ENCODE peak calls at places on chromosomes 12 and 14, in nine cellular contexts. A, C, B, F, Z, L, I, D and T are unnamed samples.

GRCh38 chr14:35386673-35387125 is 17.9 kb downstream of the NFKBIA start:
- DNase-seq in A (no peak), C (no peak), B (no peak), F (no peak), Z (peak), L (peak), I (no peak), D (no peak), T (no peak)

GRCh38 chr14:105700622-105701288 is 174.4 kb downstream of the TMEM121 start:
- DNase-seq in A (no peak), C (no peak), B (peak), F (peak), Z (no peak), L (no peak), I (no peak), D (no peak), T (peak)

GRCh38 chr12:13627536-13627935 is 353.9 kb downstream of the GRIN2B start:
- DNase-seq in A (no peak), C (no peak), B (no peak), F (no peak), Z (no peak), L (no peak), I (no peak), D (no peak), T (no peak)

GRCh38 chr12:106866426-106867080 is 89.2 kb upstream of the TMEM263 start:
- DNase-seq in A (no peak), C (no peak), B (no peak), F (no peak), Z (peak), L (no peak), I (peak), D (no peak), T (no peak)

GRCh38 chr14:53954551-53955233 is 1.9 kb downstream of the BMP4 start:
- DNase-seq in A (peak), C (no peak), B (no peak), F (peak), Z (peak), L (peak), I (peak), D (no peak), T (no peak)

GRCh38 chr12:124797321-124797720 is 66.3 kb downstream of the SCARB1 start:
- DNase-seq in A (no peak), C (no peak), B (no peak), F (no peak), Z (no peak), L (no peak), I (no peak), D (no peak), T (no peak)

GRCh38 chr12:66164349-66164821 is 5.4 kb downstream of the TMBIM4 start:
- DNase-seq in A (no peak), C (no peak), B (no peak), F (no peak), Z (peak), L (no peak), I (peak), D (no peak), T (no peak)

GRCh38 chr14:64867182-64867581 is 12.5 kb downstream of the SPTB start:
- DNase-seq in A (no peak), C (no peak), B (no peak), F (no peak), Z (no peak), L (no peak), I (no peak), D (no peak), T (no peak)

GRCh38 chr14:99612065-99612736 is 8.2 kb upstream of the CCDC85C start:
- DNase-seq in A (no peak), C (no peak), B (no peak), F (no peak), Z (no peak), L (no peak), I (no peak), D (no peak), T (no peak)

GRCh38 chr12:42686514-42687172 is 97.1 kb upstream of the PRICKLE1 start:
- DNase-seq in A (no peak), C (no peak), B (no peak), F (no peak), Z (peak), L (no peak), I (no peak), D (no peak), T (no peak)

GRCh38 chr12:98334768-98335167 is 180.6 kb upstream of the TMPO start:
- DNase-seq in A (no peak), C (no peak), B (no peak), F (no peak), Z (no peak), L (no peak), I (no peak), D (no peak), T (no peak)

GRCh38 chr14:90782892-90783291 is 33.3 kb downstream of the TTC7B start:
- DNase-seq in A (no peak), C (no peak), B (no peak), F (no peak), Z (no peak), L (no peak), I (no peak), D (no peak), T (no peak)

GRCh38 chr12:5985471-5985870 is 40.4 kb upstream of the ANO2 start:
- DNase-seq in A (no peak), C (no peak), B (no peak), F (no peak), Z (no peak), L (no peak), I (no peak), D (no peak), T (no peak)

GRCh38 chr12:122849352-122850047 is 14.2 kb downstream of the HIP1R start:
- DNase-seq in A (no peak), C (no peak), B (no peak), F (no peak), Z (no peak), L (no peak), I (no peak), D (no peak), T (no peak)

GRCh38 chr14:58599707-58600106 is 38.1 kb upstream of the DACT1 start:
- DNase-seq in A (no peak), C (no peak), B (no peak), F (no peak), Z (no peak), L (no peak), I (no peak), D (no peak), T (no peak)

GRCh38 chr12:130444081-130444480 is 106.4 kb downstream of the PIWIL1 start:
- DNase-seq in A (no peak), C (no peak), B (no peak), F (no peak), Z (no peak), L (no peak), I (no peak), D (no peak), T (no peak)

GRCh38 chr14:58805605-58806358 is 168.0 kb downstream of the DACT1 start:
- DNase-seq in A (no peak), C (no peak), B (no peak), F (no peak), Z (peak), L (no peak), I (peak), D (no peak), T (no peak)

GRCh38 chr14:95095991-95096390 is 61.3 kb downstream of the DICER1 start:
- DNase-seq in A (no peak), C (peak), B (no peak), F (no peak), Z (peak), L (no peak), I (no peak), D (no peak), T (no peak)

GRCh38 chr12:59620326-59620725 is 24.5 kb downstream of the SLC16A7 start:
- DNase-seq in A (no peak), C (no peak), B (no peak), F (no peak), Z (no peak), L (no peak), I (no peak), D (no peak), T (no peak)

GRCh38 chr12:92574046-92574783 is 128.6 kb upstream of the PLEKHG7 start:
- DNase-seq in A (no peak), C (no peak), B (no peak), F (no peak), Z (peak), L (no peak), I (peak), D (no peak), T (no peak)

GRCh38 chr14:66009104-66009503 is 477.1 kb upstream of the CCDC196 start:
- DNase-seq in A (no peak), C (no peak), B (no peak), F (no peak), Z (peak), L (no peak), I (peak), D (peak), T (no peak)

GRCh38 chr12:111529424-111530368 is 69.4 kb downstream of the ATXN2 start:
- DNase-seq in A (peak), C (peak), B (peak), F (peak), Z (peak), L (no peak), I (peak), D (peak), T (peak)

GRCh38 chr12:51534216-51534615 is 56.8 kb upstream of the SCN8A start:
- DNase-seq in A (no peak), C (no peak), B (no peak), F (no peak), Z (no peak), L (no peak), I (no peak), D (no peak), T (no peak)

GRCh38 chr14:93285048-93285447 is 47.8 kb downstream of the BTBD7 start:
- DNase-seq in A (no peak), C (no peak), B (peak), F (peak), Z (peak), L (no peak), I (peak), D (no peak), T (no peak)

GRCh38 chr12:100075598-100075997 is 67.1 kb downstream of the BLTP3B start:
- DNase-seq in A (no peak), C (no peak), B (no peak), F (no peak), Z (no peak), L (no peak), I (no peak), D (no peak), T (no peak)

GRCh38 chr14:104676694-104677505 is 12.5 kb upstream of the INF2 start:
- DNase-seq in A (peak), C (peak), B (peak), F (peak), Z (peak), L (no peak), I (no peak), D (no peak), T (peak)

GRCh38 chr14:104677506-104678332 is 11.7 kb upstream of the INF2 start:
- DNase-seq in A (peak), C (peak), B (peak), F (peak), Z (peak), L (peak), I (peak), D (no peak), T (peak)

GRCh38 chr14:104675447-104675846 is 14.0 kb upstream of the INF2 start:
- DNase-seq in A (no peak), C (no peak), B (no peak), F (no peak), Z (no peak), L (no peak), I (no peak), D (no peak), T (no peak)

GRCh38 chr14:104678346-104678745 is 11.1 kb upstream of the INF2 start:
- DNase-seq in A (peak), C (peak), B (no peak), F (no peak), Z (no peak), L (no peak), I (peak), D (no peak), T (no peak)

GRCh38 chr14:104676130-104676693 is 13.2 kb upstream of the INF2 start:
- DNase-seq in A (no peak), C (no peak), B (no peak), F (no peak), Z (no peak), L (no peak), I (no peak), D (no peak), T (no peak)
- TF ChIP-seq CTCF in A (no peak), C (no peak), B (no peak), F (no peak), Z (no peak), L (no peak), I (no peak), D (no peak), T (no peak)

GRCh38 chr12:93896427-93896826 is 219.3 kb downstream of the CRADD start:
- DNase-seq in A (no peak), C (no peak), B (no peak), F (no peak), Z (peak), L (no peak), I (no peak), D (no peak), T (no peak)

GRCh38 chr12:93892431-93893210 is 215.4 kb downstream of the CRADD start:
- DNase-seq in A (peak), C (peak), B (no peak), F (no peak), Z (no peak), L (no peak), I (no peak), D (no peak), T (no peak)

GRCh38 chr12:93896962-93897361 is 219.8 kb downstream of the CRADD start:
- DNase-seq in A (no peak), C (no peak), B (no peak), F (no peak), Z (no peak), L (no peak), I (no peak), D (no peak), T (no peak)

GRCh38 chr12:93894391-93895095 is 217.4 kb downstream of the CRADD start:
- DNase-seq in A (peak), C (no peak), B (no peak), F (no peak), Z (peak), L (peak), I (peak), D (no peak), T (no peak)

DNA sequence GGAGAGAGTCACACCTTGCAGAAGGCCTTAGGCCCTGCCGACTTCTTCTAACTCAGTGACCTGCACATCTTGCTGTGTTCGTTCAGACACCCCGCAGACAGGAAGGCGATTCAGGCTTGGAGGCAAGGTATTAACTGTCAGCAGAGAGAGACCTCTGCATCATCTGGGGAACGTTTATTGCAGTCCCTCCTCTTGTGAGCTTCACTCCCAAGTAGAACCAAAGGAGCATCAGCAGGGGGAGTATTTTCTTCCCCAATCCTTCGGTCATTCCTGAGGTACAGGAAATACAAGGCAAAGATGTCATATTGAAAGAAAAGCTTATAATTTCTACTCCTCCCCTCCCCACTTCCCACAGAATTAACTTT is 217.9 kb downstream of the CRADD start:
- DNase-seq in A (no peak), C (no peak), B (no peak), F (no peak), Z (peak), L (no peak), I (no peak), D (no peak), T (no peak)
- TF ChIP-seq CTCF in A (no peak), C (no peak), B (no peak), F (no peak), Z (peak), L (no peak), I (no peak), D (peak), T (no peak)

GRCh38 chr14:104681689-104682074 is 7.7 kb upstream of the INF2 start:
- DNase-seq in A (peak), C (peak), B (no peak), F (no peak), Z (peak), L (peak), I (peak), D (peak), T (no peak)

GRCh38 chr14:104678901-104679705 is 10.3 kb upstream of the INF2 start:
- DNase-seq in A (no peak), C (no peak), B (no peak), F (no peak), Z (no peak), L (no peak), I (no peak), D (no peak), T (no peak)

GRCh38 chr14:104682107-104682593 is 7.3 kb upstream of the INF2 start:
- DNase-seq in A (peak), C (no peak), B (no peak), F (no peak), Z (no peak), L (no peak), I (no peak), D (no peak), T (no peak)

GRCh38 chr14:104680056-104680805 is 9.2 kb upstream of the INF2 start:
- DNase-seq in A (no peak), C (no peak), B (no peak), F (no peak), Z (peak), L (no peak), I (peak), D (peak), T (no peak)

DNA sequence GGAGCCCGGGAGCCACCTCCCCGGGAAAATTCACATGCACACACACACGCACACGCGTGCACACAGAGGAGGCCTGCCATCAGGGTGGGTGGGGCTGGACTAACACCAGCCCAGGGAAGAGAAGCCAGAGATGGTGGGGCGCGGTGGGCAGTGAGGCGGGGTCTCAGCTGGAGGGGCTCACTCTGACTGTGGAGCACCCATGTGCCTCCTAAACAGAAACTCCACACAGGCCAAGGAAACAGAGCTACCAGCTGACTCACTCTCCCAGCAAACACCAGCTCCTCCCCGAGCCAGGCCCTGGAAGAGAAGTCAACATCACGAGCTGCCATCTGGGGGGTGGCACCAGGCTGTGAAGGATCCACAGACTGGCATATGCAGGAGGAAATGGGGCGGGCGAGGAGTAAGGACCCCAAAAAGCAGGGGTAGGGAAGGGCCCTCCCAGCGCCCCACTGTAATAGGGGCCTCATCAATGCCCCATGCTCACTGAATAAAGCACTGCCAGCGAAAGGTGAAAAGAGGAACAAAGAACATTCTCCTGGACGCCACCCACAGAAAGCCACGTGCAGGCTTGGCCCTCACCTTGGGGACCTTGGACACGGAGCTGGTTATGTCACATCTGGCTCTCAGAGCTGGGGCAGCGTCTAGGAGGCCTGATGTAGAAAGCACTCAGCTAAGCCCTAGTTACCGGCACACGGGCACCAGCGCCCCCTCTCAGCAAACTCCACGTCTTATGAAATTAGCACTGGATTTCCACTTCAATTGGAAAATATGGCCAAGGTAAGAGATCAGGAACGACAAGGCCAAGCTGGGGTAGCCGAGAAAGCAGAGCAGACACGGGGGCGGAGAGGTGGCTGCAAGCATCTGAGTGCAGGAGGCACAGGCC is 8.4 kb upstream of the INF2 start:
- DNase-seq in A (no peak), C (no peak), B (peak), F (peak), Z (peak), L (no peak), I (peak), D (peak), T (peak)
- TF ChIP-seq CTCF in A (no peak), C (peak), B (peak), F (peak), Z (peak), L (peak), I (peak), D (peak), T (peak)

GRCh38 chr12:75878382-75878720 is 153.2 kb downstream of the PHLDA1 start:
- DNase-seq in A (no peak), C (no peak), B (no peak), F (no peak), Z (peak), L (no peak), I (peak), D (no peak), T (no peak)

GRCh38 chr12:75877588-75878381 is 153.8 kb downstream of the PHLDA1 start:
- DNase-seq in A (peak), C (no peak), B (no peak), F (no peak), Z (peak), L (no peak), I (peak), D (no peak), T (no peak)

GRCh38 chr12:75883241-75883640 is 148.3 kb downstream of the PHLDA1 start:
- DNase-seq in A (no peak), C (no peak), B (no peak), F (no peak), Z (no peak), L (no peak), I (no peak), D (no peak), T (no peak)

GRCh38 chr12:75884465-75884985 is 147.1 kb downstream of the PHLDA1 start:
- DNase-seq in A (no peak), C (no peak), B (no peak), F (no peak), Z (no peak), L (no peak), I (no peak), D (no peak), T (no peak)

GRCh38 chr12:75881910-75882309 is 149.7 kb downstream of the PHLDA1 start:
- DNase-seq in A (no peak), C (no peak), B (no peak), F (no peak), Z (peak), L (no peak), I (peak), D (no peak), T (no peak)
- TF ChIP-seq CTCF in A (no peak), C (no peak), B (no peak), F (no peak), Z (no peak), L (no peak), I (no peak), D (no peak), T (no peak)

GRCh38 chr14:85195872-85196477 is 334.0 kb upstream of the FLRT2 start:
- DNase-seq in A (no peak), C (no peak), B (no peak), F (no peak), Z (peak), L (no peak), I (no peak), D (no peak), T (no peak)
- TF ChIP-seq CTCF in A (peak), C (peak), B (peak), F (no peak), Z (peak), L (peak), I (peak), D (peak), T (no peak)

DNA sequence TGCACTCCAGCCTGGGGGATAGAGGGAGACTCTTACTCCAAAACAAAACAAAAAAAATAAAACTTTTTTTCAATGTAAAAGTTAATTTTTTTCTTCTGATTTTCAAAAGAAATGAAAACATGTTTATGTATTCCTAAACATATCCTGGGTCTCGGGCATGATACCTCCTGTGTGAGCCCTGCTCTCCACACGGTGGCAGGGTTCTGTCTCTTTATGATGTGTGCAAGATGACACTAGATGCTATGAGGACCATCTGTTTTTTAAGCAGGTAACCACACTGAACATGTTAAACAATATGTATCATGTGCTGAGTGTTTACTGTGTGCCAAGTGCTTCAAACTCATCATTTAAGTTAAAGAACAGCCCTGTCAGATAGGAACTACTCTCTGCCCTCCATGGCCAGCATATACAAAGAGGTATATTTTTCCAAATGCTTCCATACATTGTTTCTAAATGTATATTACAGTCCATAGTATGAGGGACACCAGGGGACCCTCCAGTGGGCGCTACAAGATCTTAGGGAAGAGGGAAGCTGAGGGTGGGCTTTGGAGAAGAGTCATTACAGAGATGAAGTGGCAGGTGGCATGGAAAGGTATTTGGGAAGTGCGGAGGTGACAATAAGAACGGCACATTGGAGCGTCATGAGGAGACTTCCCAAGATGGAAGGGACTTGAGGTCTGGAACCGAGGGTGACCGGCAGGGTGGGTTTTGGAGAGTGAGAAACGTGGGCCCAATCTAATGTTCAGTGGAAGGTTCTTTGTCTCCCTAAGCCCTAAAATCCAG is 28.5 kb downstream of the FOS start:
- DNase-seq in A (no peak), C (no peak), B (peak), F (peak), Z (peak), L (no peak), I (no peak), D (no peak), T (peak)
- TF ChIP-seq CTCF in A (peak), C (peak), B (peak), F (peak), Z (peak), L (no peak), I (peak), D (peak), T (peak)